ENCODE peak calls at places on chromosome 6, in six cellular contexts. D, G, T, E, I and V are unnamed samples.

GRCh38 chr6:5191222-5191621 is 69.5 kb downstream of the LYRM4 start:
- DNase-seq in I (no peak), E (no peak), G (peak; percentile 36), D (no peak), T (no peak), V (no peak)

GRCh38 chr6:47832386-47833080 is 50.7 kb downstream of the OPN5 start:
- DNase-seq in T (no peak), E (no peak), D (no peak), G (no peak), I (no peak), V (no peak)

GRCh38 chr6:28880894-28881780 is 42.6 kb downstream of the TRIM27 start:
- DNase-seq in D (peak; percentile 82), G (peak; percentile 84), I (peak; percentile 66), E (no peak), T (peak; percentile 75), V (peak; percentile 71)

GRCh38 chr6:157096522-157096921 is 226.8 kb downstream of the TMEM242 start:
- DNase-seq in T (no peak), D (peak; percentile 83), I (no peak), E (peak; percentile 61), G (no peak), V (no peak)

GRCh38 chr6:166643907-166644590 is 17.0 kb upstream of the RPS6KA2 start:
- DNase-seq in E (no peak), I (no peak), G (peak; percentile 30), D (no peak), T (no peak), V (no peak)

GRCh38 chr6:127397729-127398609 is 54.6 kb upstream of the ECHDC1 start:
- DNase-seq in I (no peak), G (no peak), E (no peak), D (no peak), T (no peak), V (no peak)

GRCh38 chr6:160469153-160469552 is 121.0 kb downstream of the SLC22A3 start:
- DNase-seq in I (no peak), T (no peak), G (no peak), E (no peak), D (no peak), V (no peak)

GRCh38 chr6:6559994-6560393 is 28.5 kb upstream of the LY86 start:
- DNase-seq in I (no peak), E (no peak), T (no peak), D (no peak), G (no peak), V (no peak)

GRCh38 chr6:28948782-28949486 is 25.1 kb upstream of the TRIM27 start:
- DNase-seq in G (no peak), T (no peak), E (no peak), I (no peak), D (peak; percentile 66), V (no peak)

GRCh38 chr6:158654498-158654897 is 4.6 kb downstream of the SYTL3 start:
- DNase-seq in T (peak; percentile 66), I (peak; percentile 57), D (peak; percentile 41), E (no peak), G (no peak), V (peak; percentile 67)

GRCh38 chr6:48194596-48195295 is 83.7 kb upstream of the PTCHD4 start:
- DNase-seq in T (no peak), I (no peak), G (no peak), E (no peak), D (no peak), V (no peak)

GRCh38 chr6:7974932-7975763 is 64.6 kb upstream of the TXNDC5 start:
- DNase-seq in I (peak; percentile 39), T (peak; percentile 5), E (no peak), G (peak; percentile 100), D (peak; percentile 100), V (peak; percentile 78)

GRCh38 chr6:15320683-15321082 is 74.8 kb downstream of the JARID2 start:
- DNase-seq in D (no peak), I (no peak), T (no peak), E (no peak), G (no peak), V (no peak)

GRCh38 chr6:140915001-140915950 is 1217.4 kb upstream of the GJE1 start:
- DNase-seq in T (no peak), G (no peak), I (no peak), E (no peak), D (no peak), V (no peak)

GRCh38 chr6:5333653-5334052 is 72.3 kb downstream of the FARS2 start:
- DNase-seq in E (no peak), T (no peak), I (no peak), D (peak; percentile 57), G (no peak), V (no peak)

GRCh38 chr6:13089296-13089994 is 238.9 kb downstream of the TBC1D7 start:
- DNase-seq in D (no peak), G (peak; percentile 30), T (no peak), E (no peak), I (no peak), V (no peak)

GRCh38 chr6:31592396-31592771 is 422 bp downstream of the NCR3 start:
- DNase-seq in T (no peak), I (no peak), D (no peak), G (no peak), E (no peak), V (no peak)

GRCh38 chr6:169723991-169724553 is at the start of gene PHF10:
- DNase-seq in G (no peak), D (no peak), T (peak; percentile 7), E (peak; percentile 91), I (peak; percentile 84), V (peak; percentile 36)

GRCh38 chr6:89057759-89058158 is 22.8 kb upstream of the PNRC1 start:
- DNase-seq in G (no peak), E (no peak), D (no peak), T (no peak), I (no peak), V (no peak)

GRCh38 chr6:138349891-138350290 is 27.8 kb upstream of the SMIM28 start:
- DNase-seq in G (no peak), T (no peak), D (no peak), E (no peak), I (no peak), V (no peak)

GRCh38 chr6:3341467-3341866 is 82.7 kb downstream of the PSMG4 start:
- DNase-seq in I (no peak), G (no peak), T (no peak), D (no peak), E (no peak), V (no peak)

GRCh38 chr6:158439255-158439654 is 120.6 kb upstream of the TMEM181 start:
- DNase-seq in D (no peak), I (no peak), G (no peak), E (no peak), T (peak; percentile 37), V (no peak)

GRCh38 chr6:145015739-145016558 is 719.4 kb downstream of the EPM2A start:
- DNase-seq in D (no peak), T (no peak), E (no peak), I (no peak), G (peak; percentile 88), V (no peak)

GRCh38 chr6:25620391-25620790 is 31.6 kb upstream of the SCGN start:
- DNase-seq in G (no peak), I (no peak), D (no peak), T (no peak), E (no peak), V (no peak)

GRCh38 chr6:109561844-109562243 is 78.8 kb upstream of the ZBTB24 start:
- DNase-seq in I (no peak), D (no peak), G (no peak), T (no peak), E (no peak), V (no peak)

GRCh38 chr6:45854343-45854742 is 161.3 kb downstream of the CLIC5 start:
- DNase-seq in E (no peak), G (no peak), I (no peak), D (no peak), T (no peak), V (no peak)
- H3K27ac ChIP-seq in E (no peak overlapping the region), G (no peak overlapping the region), I (no peak overlapping the region), D (no peak overlapping the region), T (no peak overlapping the region), V (peak overlapping the region; percentile 5)

GRCh38 chr6:108557494-108558371 is 3.0 kb upstream of the FOXO3 start:
- DNase-seq in I (peak; percentile 94), G (peak; percentile 51), D (peak; percentile 15), E (peak; percentile 97), T (peak; percentile 61), V (peak; percentile 80)

GRCh38 chr6:108558372-108559096 is 2.2 kb upstream of the FOXO3 start:
- DNase-seq in G (peak; percentile 99), T (peak; percentile 98), D (peak; percentile 94), E (peak; percentile 99), I (peak; percentile 89), V (peak; percentile 99)

GRCh38 chr6:108555399-108556052 is 5.2 kb upstream of the FOXO3 start:
- DNase-seq in E (no peak), G (no peak), D (no peak), T (no peak), I (no peak), V (no peak)

GRCh38 chr6:108556250-108556649 is 4.5 kb upstream of the FOXO3 start:
- DNase-seq in T (peak; percentile 12), E (no peak), I (no peak), G (no peak), D (no peak), V (no peak)

GRCh38 chr6:108556864-108557493 is 3.7 kb upstream of the FOXO3 start:
- DNase-seq in E (no peak), T (no peak), D (no peak), I (no peak), G (no peak), V (no peak)
- TF ChIP-seq POLR2AphosphoS5 in E (peak; percentile 3), T (no peak), D (no peak), I (no peak), G (no peak), V (no peak)

GRCh38 chr6:150069707-150070106 is 786 bp upstream of the ULBP3 start:
- DNase-seq in I (no peak), D (no peak), E (no peak), G (no peak), T (no peak), V (peak; percentile 41)
- H3K27ac ChIP-seq in I (no peak overlapping the region), D (no peak overlapping the region), E (no peak overlapping the region), G (no peak overlapping the region), T (no peak overlapping the region), V (peak overlapping the region; percentile 67)

GRCh38 chr6:99573980-99574617 is 5.6 kb upstream of the CCNC start:
- DNase-seq in I (no peak), G (no peak), T (no peak), E (no peak), D (no peak), V (no peak)

GRCh38 chr6:99563056-99563723 is 5.3 kb downstream of the CCNC start:
- DNase-seq in D (no peak), G (peak; percentile 60), T (no peak), I (no peak), E (no peak), V (no peak)

GRCh38 chr6:99568103-99568933 is at the start of gene CCNC:
- DNase-seq in G (peak; percentile 98), T (peak; percentile 94), I (peak; percentile 91), E (peak; percentile 95), D (peak; percentile 93), V (peak; percentile 94)
- TF ChIP-seq POLR2AphosphoS5 in G (peak; percentile 85), T (peak; percentile 90), I (peak; percentile 95), E (peak; percentile 92), D (peak; percentile 93), V (peak; percentile 88)